ENCODE peak calls at places on chromosomes 3 and 15, in ten cellular contexts. E is immature natural killer cell; H is activated CD4-positive, alpha-beta T cell treated with anti-CD3 and anti-CD28 coated beads, Interleukin-2, amount 50 U/mL, for 24 hours; P is Ammon's horn; C is colonic mucosa; B is fibroblast of the aortic adventitia; N is amniotic stem cell; W is KG1; F is WERI-Rb-1; I is activated T-cell treated with anti-CD3 and anti-CD28 coated beads for 48 hours. Z is an unnamed sample.

GRCh38 chr3:33115024-33115768 is 1.4 kb downstream of the CRTAP start:
- DNase-seq in F (no peak), E (no peak), P (peak), N (peak), H (no peak), C (peak), I (no peak), W (no peak), B (peak), Z (peak)

GRCh38 chr3:23834082-23834870 is 28.5 kb downstream of the UBE2E1 start:
- DNase-seq in I (no peak), W (no peak), P (no peak), H (no peak), B (peak), E (no peak), F (no peak), C (no peak), N (no peak), Z (no peak)

GRCh38 chr3:128734523-128735189 is 8.7 kb downstream of the RAB7A start:
- DNase-seq in P (no peak), E (no peak), I (no peak), F (no peak), B (no peak), H (no peak), C (no peak), N (no peak), W (no peak), Z (no peak)

GRCh38 chr3:131960324-131960723 is 74.5 kb downstream of the CPNE4 start:
- DNase-seq in F (no peak), E (no peak), P (no peak), H (no peak), C (no peak), W (no peak), I (no peak), B (peak), N (no peak), Z (no peak)

GRCh38 chr3:41362638-41363559 is 163.6 kb downstream of the CTNNB1 start:
- DNase-seq in W (no peak), P (no peak), H (no peak), N (no peak), C (no peak), B (peak), F (peak), I (no peak), E (no peak), Z (no peak)

GRCh38 chr15:71082803-71083202 is 32.5 kb upstream of the THSD4 start:
- DNase-seq in I (no peak), E (no peak), C (no peak), N (no peak), F (no peak), W (no peak), P (no peak), B (no peak), H (no peak), Z (no peak)

GRCh38 chr15:72472907-72473669 is 1.0 kb upstream of the ARIH1 start:
- DNase-seq in N (no peak), E (peak), H (no peak), P (peak), F (no peak), I (no peak), W (no peak), B (peak), C (no peak), Z (no peak)

GRCh38 chr3:66472313-66473134 is 28.3 kb downstream of the LRIG1 start:
- DNase-seq in P (no peak), W (no peak), B (peak), H (peak), I (no peak), F (no peak), C (peak), E (no peak), N (no peak), Z (no peak)

GRCh38 chr3:86865506-86865905 is 125.4 kb downstream of the VGLL3 start:
- DNase-seq in E (no peak), N (no peak), C (no peak), P (no peak), B (peak), W (no peak), F (no peak), I (no peak), H (no peak), Z (no peak)

GRCh38 chr15:69036856-69037255 is 22.4 kb downstream of the NOX5 start:
- DNase-seq in H (no peak), N (no peak), P (no peak), F (no peak), B (no peak), C (no peak), E (no peak), W (no peak), I (no peak), Z (no peak)

GRCh38 chr3:99409961-99410360 is 228.4 kb upstream of the COL8A1 start:
- DNase-seq in I (no peak), W (no peak), H (no peak), F (no peak), E (no peak), P (no peak), N (no peak), B (no peak), C (no peak), Z (no peak)